ENCODE peak calls at places on chromosomes 12 and 14, in four cellular contexts. K is H9, Z is cardiac muscle cell, H is amniotic stem cell. M is an unnamed sample.

GRCh38 chr14:105577339-105577861 is 51.0 kb downstream of the TMEM121 start:
- DNase-seq in K (no peak), Z (no peak), H (no peak), M (no peak)

GRCh38 chr14:50766338-50766886 is 64.5 kb downstream of the NIN start:
- DNase-seq in K (no peak), Z (no peak), H (no peak), M (no peak)

GRCh38 chr14:91140672-91141071 is 26.8 kb downstream of the DGLUCY start:
- DNase-seq in K (peak; percentile 70), Z (peak; percentile 41), H (no peak), M (peak; percentile 51)

GRCh38 chr12:52691076-52691764 is 11.0 kb upstream of the KRT1 start:
- DNase-seq in K (peak; percentile 54), Z (no peak), H (no peak), M (no peak)

GRCh38 chr14:24436355-24437019 is 6.1 kb downstream of the SDR39U1 start:
- DNase-seq in K (no peak), Z (peak; percentile 84), H (peak; percentile 26), M (no peak)

GRCh38 chr12:106953352-106954260 is 2.1 kb upstream of the TMEM263 start:
- DNase-seq in K (no peak), Z (no peak), H (no peak), M (no peak)

GRCh38 chr14:102215071-102215470 is 75.4 kb downstream of the WDR20 start:
- DNase-seq in K (no peak), Z (peak; percentile 78), H (no peak), M (peak; percentile 57)

GRCh38 chr12:112936927-112937326 is 1.3 kb upstream of the OAS3 start:
- DNase-seq in K (no peak), Z (peak; percentile 15), H (no peak), M (no peak)

GRCh38 chr14:73260574-73260973 is 23.3 kb downstream of the PAPLN start:
- DNase-seq in K (no peak), Z (no peak), H (no peak), M (no peak)

GRCh38 chr12:109770104-109770860 is 56.7 kb downstream of the FAM222A start:
- DNase-seq in K (peak; percentile 25), Z (no peak), H (no peak), M (peak; percentile 41)

GRCh38 chr12:807041-807717 is 54.8 kb downstream of the WNK1 start:
- DNase-seq in K (no peak), Z (no peak), H (no peak), M (no peak)

GRCh38 chr14:58730793-58731464 is 93.2 kb downstream of the DACT1 start:
- DNase-seq in K (no peak), Z (peak; percentile 26), H (no peak), M (no peak)

GRCh38 chr12:53232641-53233538 is 881 bp upstream of the RARG start:
- DNase-seq in K (peak; percentile 76), Z (peak; percentile 38), H (no peak), M (no peak)

GRCh38 chr14:104112609-104113571 is 25.5 kb upstream of the KIF26A start:
- DNase-seq in K (no peak), Z (no peak), H (no peak), M (no peak)

GRCh38 chr12:61916856-61917255 is 343.3 kb upstream of the USP15 start:
- DNase-seq in K (no peak), Z (no peak), H (no peak), M (no peak)

GRCh38 chr12:13843841-13844240 is 137.6 kb downstream of the GRIN2B start:
- DNase-seq in K (no peak), Z (no peak), H (no peak), M (no peak)

GRCh38 chr14:38866461-38866860 is 236.6 kb downstream of the SEC23A start:
- DNase-seq in K (no peak), Z (no peak), H (no peak), M (no peak)

GRCh38 chr14:65482769-65483438 is 70.4 kb downstream of the FUT8 start:
- DNase-seq in K (no peak), Z (peak; percentile 15), H (no peak), M (no peak)

GRCh38 chr12:33926095-33926494 is 96.2 kb upstream of the ALG10 start:
- DNase-seq in K (no peak), Z (no peak), H (no peak), M (no peak)

GRCh38 chr12:116294464-116295002 is 17.0 kb upstream of the MED13L start:
- DNase-seq in K (no peak), Z (no peak), H (no peak), M (no peak)